ENCODE peak calls at places on chromosomes 7 and 10, in seven cellular contexts. B, L, G, E, M, F and O are unnamed samples.

GRCh38 chr7:108618056-108618455 is 48.4 kb downstream of the DNAJB9 start:
- DNase-seq in M (no peak), F (no peak), E (no peak), B (no peak), L (no peak), G (no peak), O (no peak)

GRCh38 chr7:4186513-4186780 is 495.6 kb upstream of the FOXK1 start:
- DNase-seq in G (no peak), F (no peak), E (no peak), B (no peak), M (no peak), L (no peak), O (no peak)

GRCh38 chr10:121088524-121088923 is 237.4 kb downstream of the WDR11 start:
- DNase-seq in M (no peak), B (no peak), F (no peak), L (no peak), E (peak; percentile 54), G (no peak), O (no peak)

GRCh38 chr7:134900430-134900876 is 85.9 kb upstream of the AGBL3 start:
- DNase-seq in B (no peak), E (no peak), L (no peak), F (no peak), G (no peak), M (no peak), O (no peak)

GRCh38 chr10:131271195-131271880 is 40.2 kb downstream of the TCERG1L start:
- DNase-seq in M (no peak), E (no peak), F (no peak), G (no peak), B (no peak), L (no peak), O (no peak)

GRCh38 chr10:100965820-100966219 is 3.5 kb upstream of the SEMA4G start:
- DNase-seq in B (no peak), L (no peak), G (no peak), F (no peak), M (no peak), E (no peak), O (no peak)

GRCh38 chr10:93226619-93227018 is 152.9 kb downstream of the CYP26A1 start:
- DNase-seq in G (no peak), E (no peak), L (no peak), B (no peak), F (no peak), M (no peak), O (no peak)

GRCh38 chr10:85643171-85643838 is 723.3 kb downstream of the GRID1 start:
- DNase-seq in E (no peak), L (no peak), M (no peak), F (no peak), G (no peak), B (no peak), O (no peak)

GRCh38 chr7:149860821-149861727 is 12.7 kb upstream of the ATP6V0E2 start:
- DNase-seq in L (no peak), E (peak; percentile 89), F (no peak), B (no peak), G (peak; percentile 80), M (no peak), O (no peak)

GRCh38 chr10:110502851-110503301 is 5.2 kb downstream of the DUSP5 start:
- DNase-seq in B (peak; percentile 84), G (peak; percentile 90), E (no peak), L (no peak), F (peak; percentile 43), M (peak; percentile 89), O (no peak)

GRCh38 chr10:81894616-81895015 is 19.6 kb downstream of the NRG3 start:
- DNase-seq in B (no peak), F (no peak), G (no peak), M (no peak), E (no peak), L (no peak), O (no peak)

GRCh38 chr7:235576-236395 is 43.4 kb downstream of the FAM20C start:
- DNase-seq in L (no peak), B (peak; percentile 79), M (peak; percentile 57), E (no peak), G (no peak), F (no peak), O (peak; percentile 91)

DNA sequence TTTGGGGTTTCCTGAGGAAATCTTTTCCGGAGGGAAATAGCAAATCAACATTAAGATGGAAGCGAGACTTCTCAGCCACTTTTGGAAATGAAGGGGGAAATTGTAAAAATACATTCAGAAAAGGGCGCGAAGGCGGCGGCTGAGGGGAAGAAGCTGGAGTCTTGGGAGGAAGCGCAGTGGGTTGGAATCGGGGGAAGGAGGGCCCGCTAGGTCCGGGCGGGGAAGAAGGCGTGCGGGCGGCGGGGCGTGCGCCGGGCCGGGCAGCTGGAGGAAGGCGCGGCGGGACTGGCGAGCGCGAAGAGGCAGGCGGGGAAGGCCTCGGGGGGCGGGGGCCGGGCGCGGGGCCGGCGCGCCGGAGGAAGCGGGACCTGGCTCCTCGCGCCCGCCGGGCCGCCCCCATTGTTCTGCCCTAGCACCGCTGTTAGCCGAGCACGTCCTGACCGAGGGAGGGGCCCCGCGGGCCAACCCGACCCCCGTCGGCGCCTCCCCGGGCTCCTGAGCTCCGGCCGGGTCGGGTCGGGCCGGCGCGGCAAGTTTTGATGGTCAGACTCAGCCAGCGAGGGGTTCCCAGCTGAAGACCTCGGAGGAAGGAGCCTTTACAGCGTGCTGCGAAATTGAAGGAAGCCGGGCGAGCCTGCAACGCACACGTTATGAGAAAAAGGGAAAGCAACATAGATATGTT is 1.6 kb upstream of the SKIDA1 start:
- DNase-seq in M (no peak), B (peak; percentile 61), E (peak; percentile 83), L (no peak), G (peak; percentile 94), F (peak; percentile 39), O (peak; percentile 54)
- TF ChIP-seq POLR2A in M (no peak), B (no peak), E (peak; percentile 39), L (no peak), G (no peak), F (no peak), O (no peak)

DNA sequence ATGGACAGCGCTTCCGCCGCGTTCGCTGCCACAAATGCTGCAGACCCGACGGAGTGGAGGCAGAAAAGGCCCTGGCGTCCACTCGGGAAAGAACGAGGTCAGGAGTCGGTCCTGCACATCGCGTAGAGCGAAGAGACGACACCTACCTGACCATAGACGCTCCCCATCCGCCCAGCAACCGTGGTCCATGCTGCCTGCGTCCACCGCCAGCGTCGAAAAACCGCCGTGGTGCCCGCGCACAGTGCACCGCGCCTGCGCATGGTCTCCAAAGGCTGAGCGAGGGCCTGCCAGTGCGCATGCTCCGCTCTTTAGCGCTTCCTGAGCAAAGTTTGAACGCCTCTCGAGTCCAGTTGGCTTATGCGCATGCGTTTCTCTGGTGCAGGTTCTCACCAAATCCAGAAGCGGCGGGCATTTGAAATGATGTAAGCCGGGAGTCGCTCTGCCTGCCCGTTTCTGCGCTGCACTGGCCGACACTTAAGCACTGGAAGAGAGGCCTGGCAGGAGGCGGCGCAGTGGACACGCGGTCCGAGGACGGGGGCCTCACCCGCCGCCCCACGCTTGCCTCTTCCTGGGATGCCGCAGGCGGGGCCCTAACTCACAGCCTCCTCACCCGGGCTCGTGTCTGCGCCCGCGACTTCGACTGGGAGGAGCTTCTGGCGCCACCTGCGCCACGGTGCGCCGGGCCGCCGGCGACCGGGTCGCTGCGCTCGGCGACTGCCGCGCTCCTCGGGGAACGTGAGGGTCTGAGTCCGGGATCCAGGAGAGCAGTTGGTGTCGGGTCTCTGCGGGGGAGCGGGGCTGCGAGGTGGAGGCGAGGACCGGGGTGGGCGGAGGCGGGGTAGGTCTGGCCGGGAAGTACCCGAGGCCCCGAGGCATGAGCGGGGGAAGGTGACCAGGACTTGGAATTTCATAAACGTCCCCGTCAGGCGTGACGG is at the start of gene FAM24B:
- DNase-seq in F (peak; percentile 68), B (peak; percentile 94), L (no peak), E (peak; percentile 52), M (peak; percentile 91), G (peak; percentile 97), O (peak; percentile 94)
- TF ChIP-seq POLR2A in F (peak; percentile 79), B (peak; percentile 38), L (no peak), E (no peak), M (no peak), G (no peak), O (no peak)

DNA sequence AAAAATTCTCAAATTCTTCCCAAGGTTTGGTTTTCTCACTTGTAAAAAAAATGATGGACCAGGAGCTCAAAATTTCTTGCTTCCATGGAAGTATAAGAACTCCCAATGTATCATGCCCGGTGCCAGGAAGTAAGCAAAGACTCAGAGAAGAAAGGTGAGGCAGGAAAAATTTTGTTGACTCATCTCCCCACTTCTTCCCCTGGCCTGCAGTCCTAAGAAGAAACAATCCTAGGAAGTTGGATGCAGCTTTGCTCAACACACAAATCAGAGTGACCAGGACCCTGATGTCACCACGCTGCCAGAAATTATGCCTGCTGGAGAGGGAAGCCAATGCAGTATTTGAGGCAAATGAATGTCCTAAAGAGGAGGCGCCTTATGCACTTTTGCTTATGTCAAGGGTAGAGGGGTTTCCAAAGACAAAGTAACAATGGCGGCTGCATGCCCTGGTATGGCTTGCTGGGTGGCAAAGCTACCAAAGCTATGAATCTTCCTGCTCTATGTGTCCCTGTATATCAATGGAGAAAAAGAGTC is 163.6 kb downstream of the NEURL1 start:
- DNase-seq in B (no peak), L (no peak), F (no peak), E (no peak), G (no peak), M (no peak), O (no peak)
- TF ChIP-seq POLR2A in B (no peak), L (no peak), F (no peak), E (no peak), G (no peak), M (no peak), O (no peak)

GRCh38 chr7:87216701-87217508 is 2.6 kb downstream of the TMEM243 start:
- DNase-seq in F (no peak), G (no peak), B (no peak), E (no peak), M (no peak), L (no peak), O (no peak)
- TF ChIP-seq POLR2A in F (peak; percentile 94), G (no peak), B (no peak), E (no peak), M (no peak), L (no peak), O (no peak)